ENCODE peak calls at places on chromosomes 6 and 20, in seven cellular contexts. K, J, I, H, X, U and B are unnamed samples.
A peak's percentile ranks its signal among the peaks of the same experiment; 100 is the strongest.

GRCh38 chr6:26383624-26384417 is 913 bp downstream of the BTN2A2 start:
- DNase-seq in U (no peak), X (peak; percentile 45), H (no peak), K (peak; percentile 75), I (peak; percentile 32), J (no peak), B (no peak)

GRCh38 chr6:53235508-53235907 is 86.9 kb upstream of the GCM1 start:
- DNase-seq in H (no peak), U (no peak), X (no peak), J (no peak), I (no peak), K (no peak), B (no peak)

GRCh38 chr6:30112402-30113376 is at the start of gene TRIM31:
- DNase-seq in H (no peak), X (no peak), J (no peak), K (no peak), I (no peak), U (peak; percentile 36), B (no peak)

GRCh38 chr6:149696904-149697303 is 21.0 kb downstream of the LATS1 start:
- DNase-seq in U (no peak), I (no peak), J (no peak), K (peak; percentile 12), X (no peak), H (no peak), B (no peak)

GRCh38 chr20:41649489-41649888 is 31.3 kb upstream of the CHD6 start:
- DNase-seq in H (peak; percentile 42), I (no peak), J (no peak), K (no peak), U (no peak), X (no peak), B (no peak)

GRCh38 chr6:155197947-155198346 is 65.9 kb upstream of the CLDN20 start:
- DNase-seq in J (no peak), H (no peak), U (no peak), X (no peak), K (no peak), I (no peak), B (no peak)

GRCh38 chr20:7859371-7859802 is 80.9 kb downstream of the HAO1 start:
- DNase-seq in X (peak; percentile 24), H (peak; percentile 40), K (peak; percentile 58), I (peak; percentile 2), U (peak; percentile 16), J (no peak), B (no peak)

GRCh38 chr6:107803957-107804356 is 20.2 kb downstream of the SCML4 start:
- DNase-seq in H (no peak), J (no peak), X (no peak), K (no peak), I (no peak), U (no peak), B (no peak)

GRCh38 chr20:62685781-62686555 is 22.7 kb upstream of the NTSR1 start:
- DNase-seq in K (no peak), J (no peak), I (peak; percentile 56), U (no peak), X (peak; percentile 96), H (peak; percentile 62), B (no peak)

GRCh38 chr6:27547157-27548075 is 74.5 kb upstream of the ZNF184 start:
- DNase-seq in J (no peak), H (peak; percentile 53), I (no peak), U (no peak), K (peak; percentile 89), X (peak; percentile 24), B (no peak)